ENCODE peak calls at places on chromosomes 2 and 18, in four cellular contexts. One of them, this sample, is unnamed.

GRCh38 chr2:158578703-158579330 is 122.1 kb downstream of the PKP4 start:
- DNase-seq in EL: no peak
- DNase-seq in stimulated activated CD8-positive, alpha-beta memory T cell treated with anti-CD3 and anti-CD28 coated beads, Interleukin-7, amount 100 ng/mL, for 4 hours: no peak
- DNase-seq in NCI-H1694: no peak
- DNase-seq in this sample: no peak

GRCh38 chr2:171878481-171878993 is 15.5 kb downstream of the SLC25A12 start:
- DNase-seq in EL: peak
- DNase-seq in stimulated activated CD8-positive, alpha-beta memory T cell treated with anti-CD3 and anti-CD28 coated beads, Interleukin-7, amount 100 ng/mL, for 4 hours: no peak
- DNase-seq in NCI-H1694: no peak
- DNase-seq in this sample: peak

GRCh38 chr18:61755553-61755952 is 137.3 kb downstream of the RNF152 start:
- DNase-seq in EL: no peak
- DNase-seq in stimulated activated CD8-positive, alpha-beta memory T cell treated with anti-CD3 and anti-CD28 coated beads, Interleukin-7, amount 100 ng/mL, for 4 hours: no peak
- DNase-seq in NCI-H1694: no peak
- DNase-seq in this sample: no peak

GRCh38 chr18:74219056-74219455 is 70.7 kb downstream of the TIMM21 start:
- DNase-seq in EL: no peak
- DNase-seq in stimulated activated CD8-positive, alpha-beta memory T cell treated with anti-CD3 and anti-CD28 coated beads, Interleukin-7, amount 100 ng/mL, for 4 hours: no peak
- DNase-seq in NCI-H1694: no peak
- DNase-seq in this sample: no peak

GRCh38 chr18:74784791-74785190 is 187.1 kb downstream of the ZNF407 start:
- DNase-seq in EL: no peak
- DNase-seq in stimulated activated CD8-positive, alpha-beta memory T cell treated with anti-CD3 and anti-CD28 coated beads, Interleukin-7, amount 100 ng/mL, for 4 hours: no peak
- DNase-seq in NCI-H1694: no peak
- DNase-seq in this sample: no peak

GRCh38 chr2:217273158-217273557 is 413.3 kb upstream of the TNP1 start:
- DNase-seq in EL: no peak
- DNase-seq in stimulated activated CD8-positive, alpha-beta memory T cell treated with anti-CD3 and anti-CD28 coated beads, Interleukin-7, amount 100 ng/mL, for 4 hours: no peak
- DNase-seq in NCI-H1694: no peak
- DNase-seq in this sample: no peak

GRCh38 chr18:8705941-8706544 is 687 bp downstream of the MTCL1 start:
- DNase-seq in EL: peak
- DNase-seq in stimulated activated CD8-positive, alpha-beta memory T cell treated with anti-CD3 and anti-CD28 coated beads, Interleukin-7, amount 100 ng/mL, for 4 hours: no peak
- DNase-seq in NCI-H1694: no peak
- DNase-seq in this sample: no peak

GRCh38 chr2:217954051-217954450 is 48.7 kb downstream of the TNS1 start:
- DNase-seq in EL: no peak
- DNase-seq in stimulated activated CD8-positive, alpha-beta memory T cell treated with anti-CD3 and anti-CD28 coated beads, Interleukin-7, amount 100 ng/mL, for 4 hours: no peak
- DNase-seq in NCI-H1694: no peak
- DNase-seq in this sample: no peak

GRCh38 chr2:70086278-70086837 is 919 bp upstream of the PCBP1 start:
- DNase-seq in EL: peak
- DNase-seq in stimulated activated CD8-positive, alpha-beta memory T cell treated with anti-CD3 and anti-CD28 coated beads, Interleukin-7, amount 100 ng/mL, for 4 hours: peak
- DNase-seq in NCI-H1694: peak
- DNase-seq in this sample: peak

GRCh38 chr2:160334028-160334729 is 134.1 kb upstream of the ITGB6 start:
- DNase-seq in EL: peak
- DNase-seq in stimulated activated CD8-positive, alpha-beta memory T cell treated with anti-CD3 and anti-CD28 coated beads, Interleukin-7, amount 100 ng/mL, for 4 hours: no peak
- DNase-seq in NCI-H1694: no peak
- DNase-seq in this sample: peak

GRCh38 chr2:46656640-46657039 is 177.3 kb downstream of the TMEM247 start:
- DNase-seq in EL: no peak
- DNase-seq in stimulated activated CD8-positive, alpha-beta memory T cell treated with anti-CD3 and anti-CD28 coated beads, Interleukin-7, amount 100 ng/mL, for 4 hours: no peak
- DNase-seq in NCI-H1694: no peak
- DNase-seq in this sample: no peak

GRCh38 chr2:127208313-127208712 is 11.8 kb downstream of the CYP27C1 start:
- DNase-seq in EL: peak
- DNase-seq in stimulated activated CD8-positive, alpha-beta memory T cell treated with anti-CD3 and anti-CD28 coated beads, Interleukin-7, amount 100 ng/mL, for 4 hours: no peak
- DNase-seq in NCI-H1694: peak
- DNase-seq in this sample: no peak

GRCh38 chr2:3305952-3306351 is 71.7 kb downstream of the EIPR1 start:
- DNase-seq in EL: no peak
- DNase-seq in stimulated activated CD8-positive, alpha-beta memory T cell treated with anti-CD3 and anti-CD28 coated beads, Interleukin-7, amount 100 ng/mL, for 4 hours: no peak
- DNase-seq in NCI-H1694: no peak
- DNase-seq in this sample: no peak

GRCh38 chr2:189203177-189203799 is 23.7 kb upstream of the COL5A2 start:
- DNase-seq in EL: no peak
- DNase-seq in stimulated activated CD8-positive, alpha-beta memory T cell treated with anti-CD3 and anti-CD28 coated beads, Interleukin-7, amount 100 ng/mL, for 4 hours: no peak
- DNase-seq in NCI-H1694: no peak
- DNase-seq in this sample: no peak

GRCh38 chr2:138335036-138335435 is 166.5 kb upstream of the SPOPL start:
- DNase-seq in EL: no peak
- DNase-seq in stimulated activated CD8-positive, alpha-beta memory T cell treated with anti-CD3 and anti-CD28 coated beads, Interleukin-7, amount 100 ng/mL, for 4 hours: no peak
- DNase-seq in NCI-H1694: no peak
- DNase-seq in this sample: no peak

GRCh38 chr2:100292022-100292580 is 30.2 kb downstream of the LONRF2 start:
- DNase-seq in EL: peak
- DNase-seq in stimulated activated CD8-positive, alpha-beta memory T cell treated with anti-CD3 and anti-CD28 coated beads, Interleukin-7, amount 100 ng/mL, for 4 hours: no peak
- DNase-seq in NCI-H1694: no peak
- DNase-seq in this sample: peak

GRCh38 chr2:62672601-62673000 is 32.9 kb upstream of the EHBP1 start:
- DNase-seq in EL: peak
- DNase-seq in stimulated activated CD8-positive, alpha-beta memory T cell treated with anti-CD3 and anti-CD28 coated beads, Interleukin-7, amount 100 ng/mL, for 4 hours: no peak
- DNase-seq in NCI-H1694: no peak
- DNase-seq in this sample: no peak

GRCh38 chr18:21321711-21322110 is 79.7 kb downstream of the GREB1L start:
- DNase-seq in EL: no peak
- DNase-seq in stimulated activated CD8-positive, alpha-beta memory T cell treated with anti-CD3 and anti-CD28 coated beads, Interleukin-7, amount 100 ng/mL, for 4 hours: no peak
- DNase-seq in NCI-H1694: no peak
- DNase-seq in this sample: no peak

GRCh38 chr2:28997237-28997846 is 16.2 kb downstream of the TOGARAM2 start:
- DNase-seq in EL: peak
- DNase-seq in stimulated activated CD8-positive, alpha-beta memory T cell treated with anti-CD3 and anti-CD28 coated beads, Interleukin-7, amount 100 ng/mL, for 4 hours: no peak
- DNase-seq in NCI-H1694: no peak
- DNase-seq in this sample: no peak

GRCh38 chr18:55695091-55695490 is 107.1 kb upstream of the TCF4 start:
- DNase-seq in EL: no peak
- DNase-seq in stimulated activated CD8-positive, alpha-beta memory T cell treated with anti-CD3 and anti-CD28 coated beads, Interleukin-7, amount 100 ng/mL, for 4 hours: no peak
- DNase-seq in NCI-H1694: no peak
- DNase-seq in this sample: no peak

GRCh38 chr2:29010946-29011649 is 30.0 kb downstream of the TOGARAM2 start:
- DNase-seq in EL: no peak
- DNase-seq in stimulated activated CD8-positive, alpha-beta memory T cell treated with anti-CD3 and anti-CD28 coated beads, Interleukin-7, amount 100 ng/mL, for 4 hours: peak
- DNase-seq in NCI-H1694: no peak
- DNase-seq in this sample: peak

GRCh38 chr2:206790311-206790935 is 25.0 kb downstream of the FASTKD2 start:
- DNase-seq in EL: no peak
- DNase-seq in stimulated activated CD8-positive, alpha-beta memory T cell treated with anti-CD3 and anti-CD28 coated beads, Interleukin-7, amount 100 ng/mL, for 4 hours: no peak
- DNase-seq in NCI-H1694: no peak
- DNase-seq in this sample: no peak